ENCODE peak calls at places on chromosomes 7 and 10, in eight cellular contexts. B, I, E, N, Q, X, S and G are unnamed samples.

GRCh38 chr7:136254148-136254547 is 277.0 kb upstream of the MTPN start:
- DNase-seq in X (no peak), N (no peak), B (no peak), Q (no peak), I (no peak), E (no peak), S (no peak), G (no peak)

GRCh38 chr10:11682267-11682683 is 59.9 kb upstream of the ECHDC3 start:
- DNase-seq in B (no peak), X (no peak), N (no peak), Q (no peak), S (no peak), E (no peak), I (no peak), G (no peak)

GRCh38 chr10:822197-822596 is 109.3 kb downstream of the LARP4B start:
- DNase-seq in S (no peak), B (no peak), E (no peak), I (no peak), X (no peak), Q (no peak), N (no peak), G (no peak)

GRCh38 chr7:78563186-78563585 is 764.6 kb downstream of the PHTF2 start:
- DNase-seq in N (no peak), S (no peak), B (no peak), X (no peak), Q (no peak), I (no peak), E (no peak), G (no peak)

GRCh38 chr7:4200546-4201094 is 481.5 kb upstream of the FOXK1 start:
- DNase-seq in B (no peak), E (no peak), I (no peak), X (peak), S (no peak), N (no peak), Q (no peak), G (no peak)

GRCh38 chr7:140521426-140521825 is 42.1 kb upstream of the MKRN1 start:
- DNase-seq in N (no peak), X (no peak), B (no peak), I (no peak), S (no peak), E (no peak), Q (no peak), G (no peak)

GRCh38 chr7:3241686-3242258 is 59.3 kb upstream of the SDK1 start:
- DNase-seq in X (no peak), N (no peak), Q (no peak), B (no peak), E (no peak), S (no peak), I (no peak), G (no peak)

GRCh38 chr7:57250801-57251200 is 118.6 kb upstream of the ZNF479 start:
- DNase-seq in E (no peak), B (no peak), I (no peak), X (no peak), Q (no peak), S (no peak), N (no peak), G (no peak)

GRCh38 chr10:23186178-23186577 is 5.9 kb upstream of the PTF1A start:
- DNase-seq in S (no peak), B (no peak), N (no peak), Q (no peak), E (no peak), X (no peak), I (no peak), G (no peak)

GRCh38 chr10:97539523-97540200 is 32.9 kb upstream of the ANKRD2 start:
- DNase-seq in B (peak), N (no peak), E (no peak), S (no peak), Q (peak), I (no peak), X (peak), G (peak)

GRCh38 chr10:94216201-94216600 is 146.5 kb downstream of the NOC3L start:
- DNase-seq in X (no peak), Q (no peak), N (no peak), I (no peak), B (no peak), E (no peak), S (no peak), G (no peak)

GRCh38 chr7:44242091-44242490 is 41.3 kb downstream of the YKT6 start:
- DNase-seq in E (no peak), Q (no peak), X (no peak), B (no peak), S (no peak), N (no peak), I (no peak), G (no peak)

GRCh38 chr10:124999433-125000365 is 57.8 kb downstream of the ZRANB1 start:
- DNase-seq in N (no peak), I (no peak), X (no peak), S (peak), B (peak), Q (peak), E (no peak), G (no peak)

GRCh38 chr7:66630529-66630928 is 1.8 kb downstream of the KCTD7 start:
- DNase-seq in S (no peak), E (no peak), B (no peak), X (no peak), N (no peak), I (no peak), Q (no peak), G (no peak)

GRCh38 chr10:74332398-74332797 is 181.4 kb downstream of the ADK start:
- DNase-seq in X (no peak), S (no peak), Q (no peak), B (peak), N (peak), I (no peak), E (no peak), G (peak)

GRCh38 chr10:43250925-43251663 is 15.8 kb downstream of the RASGEF1A start:
- DNase-seq in X (no peak), N (no peak), E (no peak), B (no peak), I (no peak), Q (peak), S (peak), G (no peak)

GRCh38 chr10:63166742-63167258 is 33.7 kb downstream of the NRBF2 start:
- DNase-seq in B (peak), N (peak), I (no peak), X (peak), E (peak), Q (peak), S (peak), G (peak)

GRCh38 chr7:56074371-56074791 is 10.3 kb downstream of the SUMF2 start:
- DNase-seq in Q (peak), X (peak), E (peak), B (peak), I (peak), S (peak), N (no peak), G (peak)

GRCh38 chr7:1200045-1200444 is 32.6 kb upstream of the UNCX start:
- DNase-seq in S (no peak), N (no peak), X (no peak), E (peak), Q (no peak), B (peak), I (no peak), G (no peak)

GRCh38 chr7:140541176-140541512 is 61.8 kb upstream of the MKRN1 start:
- DNase-seq in Q (no peak), S (no peak), X (no peak), I (no peak), E (no peak), B (no peak), N (no peak), G (no peak)

GRCh38 chr10:114732931-114733330 is 74.9 kb upstream of the ABLIM1 start:
- DNase-seq in S (no peak), N (no peak), X (no peak), I (no peak), B (no peak), E (no peak), Q (no peak), G (no peak)

GRCh38 chr10:15813415-15813814 is 46.9 kb downstream of the MINDY3 start:
- DNase-seq in S (no peak), I (no peak), E (no peak), Q (no peak), N (no peak), B (peak), X (peak), G (peak)

GRCh38 chr10:118775478-118775877 is 20.7 kb upstream of the CACUL1 start:
- DNase-seq in E (no peak), N (no peak), S (no peak), X (no peak), B (peak), I (no peak), Q (no peak), G (peak)

GRCh38 chr10:48805848-48806247 is 121.2 kb downstream of the WDFY4 start:
- DNase-seq in E (no peak), Q (peak), B (no peak), N (no peak), I (no peak), S (no peak), X (no peak), G (no peak)

GRCh38 chr7:139532636-139533035 is 9.2 kb downstream of the CLEC2L start:
- DNase-seq in X (no peak), N (no peak), B (no peak), E (no peak), I (no peak), Q (no peak), S (no peak), G (no peak)

GRCh38 chr10:110437761-110438341 is 59.9 kb upstream of the DUSP5 start:
- DNase-seq in E (no peak), B (no peak), S (no peak), X (no peak), Q (no peak), I (no peak), N (no peak), G (no peak)

GRCh38 chr10:107583974-107584373 is 419.5 kb upstream of the SORCS1 start:
- DNase-seq in X (no peak), E (no peak), B (peak), I (no peak), N (no peak), S (no peak), Q (no peak), G (no peak)

GRCh38 chr10:107579970-107580369 is 415.5 kb upstream of the SORCS1 start:
- DNase-seq in B (no peak), S (no peak), N (no peak), X (peak), Q (no peak), E (no peak), I (no peak), G (no peak)

GRCh38 chr10:107589081-107589480 is 424.6 kb upstream of the SORCS1 start:
- DNase-seq in X (peak), B (no peak), E (no peak), N (no peak), I (no peak), Q (no peak), S (no peak), G (no peak)

GRCh38 chr10:107585630-107586029 is 421.1 kb upstream of the SORCS1 start:
- DNase-seq in X (no peak), I (no peak), E (no peak), B (no peak), N (no peak), Q (no peak), S (peak), G (peak)
- TF ChIP-seq CTCF in X (no peak), I (no peak), E (no peak), B (no peak), N (no peak), Q (no peak), S (no peak), G (no peak)

GRCh38 chr7:101688183-101688831 is 59.2 kb upstream of the MYL10 start:
- DNase-seq in X (peak), N (peak), Q (peak), S (peak), E (peak), B (peak), I (peak), G (peak)

GRCh38 chr7:101686030-101686429 is 56.9 kb upstream of the MYL10 start:
- DNase-seq in I (no peak), S (no peak), N (no peak), Q (no peak), E (no peak), B (no peak), X (no peak), G (peak)

GRCh38 chr7:101688995-101689907 is 60.2 kb upstream of the MYL10 start:
- DNase-seq in Q (no peak), B (no peak), I (no peak), E (no peak), S (no peak), N (no peak), X (no peak), G (no peak)

GRCh38 chr7:101687081-101687480 is 58.0 kb upstream of the MYL10 start:
- DNase-seq in S (no peak), E (no peak), N (no peak), B (no peak), I (no peak), Q (no peak), X (no peak), G (no peak)

DNA sequence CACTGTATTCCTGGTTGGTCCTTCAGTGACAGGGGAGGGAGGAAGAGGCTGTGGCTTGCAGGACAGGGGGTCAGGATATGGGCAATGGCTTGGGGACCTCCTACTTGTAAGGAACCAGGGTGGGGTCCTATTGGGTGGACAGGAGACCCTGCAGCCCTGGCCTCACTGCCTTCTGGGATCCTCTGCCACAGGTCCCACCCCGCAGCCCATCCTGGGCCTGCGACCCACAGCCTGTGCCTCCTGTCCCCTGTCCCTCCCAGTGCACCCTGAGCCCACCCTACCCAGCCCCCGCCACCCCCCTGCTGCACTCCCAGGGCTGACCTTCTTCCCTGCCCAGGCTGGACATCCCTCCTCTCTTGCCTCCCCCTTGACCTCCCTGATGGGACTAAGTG is 58.7 kb upstream of the MYL10 start:
- DNase-seq in Q (no peak), N (no peak), I (no peak), X (no peak), B (no peak), E (no peak), S (no peak), G (no peak)
- H3K4me3 ChIP-seq in Q (no peak), N (no peak), I (no peak), X (peak), B (peak), E (no peak), S (no peak), G (no peak)

GRCh38 chr10:32650246-32650655 is 204.3 kb downstream of the CCDC7 start:
- DNase-seq in S (no peak), E (no peak), I (no peak), B (no peak), N (no peak), X (peak), Q (no peak), G (no peak)
- TF ChIP-seq CTCF in S (no peak), E (peak), I (no peak), B (no peak), N (no peak), X (no peak), Q (no peak), G (no peak)

GRCh38 chr10:95509281-95509680 is 51.9 kb downstream of the SORBS1 start:
- DNase-seq in X (no peak), N (no peak), Q (no peak), S (no peak), E (no peak), I (no peak), B (no peak), G (no peak)
- H3K4me3 ChIP-seq in X (no peak), N (no peak), Q (peak), S (no peak), E (no peak), I (no peak), B (no peak), G (no peak)